ENCODE peak calls at places on chromosomes 12 and 14, in eight cellular contexts. One of them, this sample, is unnamed.

GRCh38 chr14:54251356-54251755 is 145.5 kb upstream of the CDKN3 start:
- DNase-seq in neural progenitor cell: no peak
- DNase-seq in SK-N-SH: no peak
- DNase-seq in hepatocyte: peak; percentile 11
- DNase-seq in GM23338: no peak
- DNase-seq in HCT116: no peak
- DNase-seq in MM.1S: no peak
- DNase-seq in PC-3: peak; percentile 95
- DNase-seq in this sample: no peak

GRCh38 chr12:84804691-84805473 is 107.7 kb downstream of the SLC6A15 start:
- DNase-seq in neural progenitor cell: no peak
- DNase-seq in hepatocyte: no peak
- DNase-seq in PC-3: no peak
- DNase-seq in SK-N-SH: no peak
- DNase-seq in MM.1S: no peak
- DNase-seq in GM23338: peak; percentile 5
- DNase-seq in HCT116: no peak
- DNase-seq in this sample: no peak

GRCh38 chr12:12022306-12022931 is 48.3 kb upstream of the BCL2L14 start:
- DNase-seq in GM23338: no peak
- DNase-seq in PC-3: no peak
- DNase-seq in hepatocyte: no peak
- DNase-seq in neural progenitor cell: no peak
- DNase-seq in HCT116: no peak
- DNase-seq in SK-N-SH: no peak
- DNase-seq in MM.1S: no peak
- DNase-seq in this sample: no peak

GRCh38 chr12:3030821-3031415 is 46.3 kb upstream of the TSPAN9 start:
- DNase-seq in hepatocyte: no peak
- DNase-seq in neural progenitor cell: no peak
- DNase-seq in GM23338: no peak
- DNase-seq in HCT116: no peak
- DNase-seq in PC-3: no peak
- DNase-seq in MM.1S: no peak
- DNase-seq in SK-N-SH: no peak
- DNase-seq in this sample: no peak

GRCh38 chr12:42140901-42141300 is 3.8 kb downstream of the GXYLT1 start:
- DNase-seq in HCT116: no peak
- DNase-seq in PC-3: peak; percentile 62
- DNase-seq in hepatocyte: peak; percentile 43
- DNase-seq in neural progenitor cell: peak; percentile 25
- DNase-seq in MM.1S: no peak
- DNase-seq in SK-N-SH: no peak
- DNase-seq in GM23338: no peak
- DNase-seq in this sample: no peak

GRCh38 chr12:19131020-19131431 is 1.5 kb downstream of the PLEKHA5 start:
- DNase-seq in HCT116: peak; percentile 6
- DNase-seq in hepatocyte: peak; percentile 47
- DNase-seq in neural progenitor cell: peak; percentile 64
- DNase-seq in PC-3: peak; percentile 74
- DNase-seq in GM23338: peak; percentile 62
- DNase-seq in SK-N-SH: peak; percentile 35
- DNase-seq in MM.1S: no peak
- DNase-seq in this sample: no peak

GRCh38 chr12:16171348-16171747 is 106.1 kb downstream of the SLC15A5 start:
- DNase-seq in PC-3: no peak
- DNase-seq in GM23338: no peak
- DNase-seq in HCT116: no peak
- DNase-seq in neural progenitor cell: no peak
- DNase-seq in SK-N-SH: no peak
- DNase-seq in hepatocyte: no peak
- DNase-seq in MM.1S: no peak
- DNase-seq in this sample: no peak

GRCh38 chr14:62409909-62410308 is 635.3 kb downstream of the KCNH5 start:
- DNase-seq in GM23338: no peak
- DNase-seq in PC-3: peak; percentile 18
- DNase-seq in MM.1S: no peak
- DNase-seq in SK-N-SH: no peak
- DNase-seq in HCT116: no peak
- DNase-seq in hepatocyte: peak; percentile 13
- DNase-seq in neural progenitor cell: no peak
- DNase-seq in this sample: no peak

GRCh38 chr12:117092886-117093285 is 6.3 kb downstream of the TESC start:
- DNase-seq in SK-N-SH: no peak
- DNase-seq in GM23338: no peak
- DNase-seq in hepatocyte: no peak
- DNase-seq in neural progenitor cell: no peak
- DNase-seq in PC-3: no peak
- DNase-seq in HCT116: no peak
- DNase-seq in MM.1S: no peak
- DNase-seq in this sample: no peak

GRCh38 chr12:125249932-125250331 is 184.7 kb downstream of the AACS start:
- DNase-seq in GM23338: no peak
- DNase-seq in PC-3: no peak
- DNase-seq in MM.1S: no peak
- DNase-seq in neural progenitor cell: no peak
- DNase-seq in SK-N-SH: no peak
- DNase-seq in HCT116: no peak
- DNase-seq in hepatocyte: no peak
- DNase-seq in this sample: peak; percentile 69

GRCh38 chr12:118714051-118714460 is 267.3 kb upstream of the SRRM4 start:
- DNase-seq in neural progenitor cell: peak; percentile 85
- DNase-seq in SK-N-SH: peak; percentile 66
- DNase-seq in GM23338: peak; percentile 93
- DNase-seq in hepatocyte: peak; percentile 57
- DNase-seq in MM.1S: peak; percentile 38
- DNase-seq in PC-3: peak; percentile 43
- DNase-seq in HCT116: peak; percentile 34
- DNase-seq in this sample: peak; percentile 71

GRCh38 chr12:2794736-2795289 is at the start of gene FKBP4:
- DNase-seq in PC-3: peak; percentile 84
- DNase-seq in hepatocyte: peak; percentile 96
- DNase-seq in GM23338: peak; percentile 96
- DNase-seq in MM.1S: peak; percentile 95
- DNase-seq in neural progenitor cell: peak; percentile 92
- DNase-seq in HCT116: peak; percentile 47
- DNase-seq in SK-N-SH: peak; percentile 98
- DNase-seq in this sample: peak; percentile 89

GRCh38 chr14:100363053-100363452 is 39.9 kb downstream of the SLC25A47 start:
- DNase-seq in hepatocyte: no peak
- DNase-seq in neural progenitor cell: no peak
- DNase-seq in HCT116: no peak
- DNase-seq in GM23338: no peak
- DNase-seq in SK-N-SH: no peak
- DNase-seq in MM.1S: no peak
- DNase-seq in PC-3: no peak
- DNase-seq in this sample: no peak
- H3K36me3 ChIP-seq in hepatocyte: no peaks in the 10 kb centered on the region
- H3K36me3 ChIP-seq in neural progenitor cell: peaks cover 17% of the 10 kb centered on the region
- H3K36me3 ChIP-seq in HCT116: peaks cover 20% of the 10 kb centered on the region
- H3K36me3 ChIP-seq in GM23338: peaks cover 62% of the 10 kb centered on the region
- H3K36me3 ChIP-seq in SK-N-SH: peaks cover 76% of the 10 kb centered on the region
- H3K36me3 ChIP-seq in MM.1S: no peaks in the 10 kb centered on the region
- H3K36me3 ChIP-seq in PC-3: peaks cover 35% of the 10 kb centered on the region
- H3K36me3 ChIP-seq in this sample: peaks cover 68% of the 10 kb centered on the region

GRCh38 chr12:22802883-22803640 is 178.1 kb downstream of the ETNK1 start:
- DNase-seq in hepatocyte: no peak
- DNase-seq in SK-N-SH: no peak
- DNase-seq in neural progenitor cell: no peak
- DNase-seq in PC-3: no peak
- DNase-seq in MM.1S: no peak
- DNase-seq in HCT116: no peak
- DNase-seq in GM23338: peak; percentile 36
- DNase-seq in this sample: no peak

GRCh38 chr12:22800332-22800731 is 175.4 kb downstream of the ETNK1 start:
- DNase-seq in GM23338: no peak
- DNase-seq in neural progenitor cell: no peak
- DNase-seq in SK-N-SH: no peak
- DNase-seq in HCT116: no peak
- DNase-seq in hepatocyte: no peak
- DNase-seq in PC-3: no peak
- DNase-seq in MM.1S: no peak
- DNase-seq in this sample: no peak

DNA sequence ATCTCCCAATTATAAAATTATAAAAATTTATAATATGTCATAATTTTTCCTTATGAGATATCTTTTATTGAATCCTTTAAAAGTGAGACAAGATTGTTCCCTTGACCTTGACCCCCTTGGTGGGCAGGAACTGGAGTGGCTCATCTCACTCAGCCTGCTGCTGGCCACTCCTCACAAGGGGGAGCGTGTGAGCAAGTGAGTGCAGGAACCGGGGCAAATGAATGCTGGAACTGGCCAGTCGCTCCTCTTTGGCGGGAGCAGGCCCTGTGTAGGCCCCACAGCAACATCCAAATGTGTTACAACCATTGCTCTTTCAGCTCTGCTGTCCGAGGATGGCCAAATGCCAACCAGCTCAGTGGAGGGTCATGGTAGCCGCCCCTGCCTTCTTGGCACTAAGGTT is 178.8 kb downstream of the ETNK1 start:
- DNase-seq in SK-N-SH: no peak
- DNase-seq in PC-3: no peak
- DNase-seq in MM.1S: no peak
- DNase-seq in neural progenitor cell: no peak
- DNase-seq in HCT116: no peak
- DNase-seq in GM23338: peak; percentile 59
- DNase-seq in hepatocyte: no peak
- DNase-seq in this sample: no peak
- TF ChIP-seq CTCF in SK-N-SH: no peak
- TF ChIP-seq CTCF in PC-3: no peak
- TF ChIP-seq CTCF in MM.1S: no peak
- TF ChIP-seq CTCF in neural progenitor cell: peak; percentile 14
- TF ChIP-seq CTCF in HCT116: peak; percentile 18
- TF ChIP-seq CTCF in GM23338: peak; percentile 41
- TF ChIP-seq CTCF in hepatocyte: no peak
- TF ChIP-seq CTCF in this sample: no peak

DNA sequence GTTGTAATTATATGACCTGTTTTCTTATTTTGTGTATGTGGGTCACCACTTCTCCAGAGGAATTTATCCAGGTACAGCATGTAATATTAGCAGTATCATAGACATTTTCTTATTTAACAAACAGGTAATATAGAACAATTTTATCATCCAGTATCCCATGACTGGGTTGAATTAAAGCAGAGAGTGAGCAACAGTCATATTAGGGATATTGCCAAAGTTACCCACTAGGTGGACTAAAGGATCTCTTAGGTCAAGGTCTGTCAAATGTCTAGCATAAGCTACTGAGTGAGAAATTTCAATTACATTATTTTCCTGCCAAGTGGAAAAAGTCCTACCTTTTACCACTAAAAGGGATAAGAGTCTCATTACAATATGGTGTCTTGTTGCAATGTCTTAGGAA is 62.1 kb upstream of the TRIM9 start:
- DNase-seq in HCT116: peak; percentile 16
- DNase-seq in hepatocyte: peak; percentile 14
- DNase-seq in MM.1S: no peak
- DNase-seq in neural progenitor cell: no peak
- DNase-seq in GM23338: peak; percentile 62
- DNase-seq in PC-3: peak; percentile 75
- DNase-seq in SK-N-SH: peak; percentile 25
- DNase-seq in this sample: peak; percentile 15
- TF ChIP-seq EZH2phosphoT487 in HCT116: no peak
- TF ChIP-seq EZH2phosphoT487 in hepatocyte: no peak
- TF ChIP-seq EZH2phosphoT487 in MM.1S: no peak
- TF ChIP-seq EZH2phosphoT487 in neural progenitor cell: no peak
- TF ChIP-seq EZH2phosphoT487 in GM23338: no peak
- TF ChIP-seq EZH2phosphoT487 in PC-3: no peak
- TF ChIP-seq EZH2phosphoT487 in SK-N-SH: no peak
- TF ChIP-seq EZH2phosphoT487 in this sample: no peak

GRCh38 chr12:48934312-48934706 is 9.0 kb upstream of the FKBP11 start:
- DNase-seq in GM23338: peak; percentile 34
- DNase-seq in MM.1S: peak; percentile 12
- DNase-seq in SK-N-SH: peak; percentile 33
- DNase-seq in HCT116: no peak
- DNase-seq in neural progenitor cell: no peak
- DNase-seq in PC-3: peak; percentile 18
- DNase-seq in hepatocyte: no peak
- DNase-seq in this sample: no peak
- H3K36me3 ChIP-seq in GM23338: peaks cover 21% of the 10 kb centered on the region
- H3K36me3 ChIP-seq in MM.1S: no peaks in the 10 kb centered on the region
- H3K36me3 ChIP-seq in SK-N-SH: peaks cover 57% of the 10 kb centered on the region
- H3K36me3 ChIP-seq in HCT116: peaks cover 49% of the 10 kb centered on the region
- H3K36me3 ChIP-seq in neural progenitor cell: peaks cover 5% of the 10 kb centered on the region
- H3K36me3 ChIP-seq in PC-3: peaks cover 51% of the 10 kb centered on the region
- H3K36me3 ChIP-seq in hepatocyte: no peaks in the 10 kb centered on the region
- H3K36me3 ChIP-seq in this sample: peaks cover 81% of the 10 kb centered on the region

GRCh38 chr14:96512602-96513397 is 10.6 kb downstream of the PAPOLA start:
- DNase-seq in GM23338: peak; percentile 58
- DNase-seq in SK-N-SH: no peak
- DNase-seq in neural progenitor cell: no peak
- DNase-seq in PC-3: no peak
- DNase-seq in hepatocyte: no peak
- DNase-seq in MM.1S: no peak
- DNase-seq in HCT116: no peak
- DNase-seq in this sample: no peak
- TF ChIP-seq CTCF in GM23338: no peak
- TF ChIP-seq CTCF in SK-N-SH: no peak
- TF ChIP-seq CTCF in neural progenitor cell: no peak
- TF ChIP-seq CTCF in PC-3: no peak
- TF ChIP-seq CTCF in hepatocyte: no peak
- TF ChIP-seq CTCF in MM.1S: no peak
- TF ChIP-seq CTCF in HCT116: no peak
- TF ChIP-seq CTCF in this sample: no peak

DNA sequence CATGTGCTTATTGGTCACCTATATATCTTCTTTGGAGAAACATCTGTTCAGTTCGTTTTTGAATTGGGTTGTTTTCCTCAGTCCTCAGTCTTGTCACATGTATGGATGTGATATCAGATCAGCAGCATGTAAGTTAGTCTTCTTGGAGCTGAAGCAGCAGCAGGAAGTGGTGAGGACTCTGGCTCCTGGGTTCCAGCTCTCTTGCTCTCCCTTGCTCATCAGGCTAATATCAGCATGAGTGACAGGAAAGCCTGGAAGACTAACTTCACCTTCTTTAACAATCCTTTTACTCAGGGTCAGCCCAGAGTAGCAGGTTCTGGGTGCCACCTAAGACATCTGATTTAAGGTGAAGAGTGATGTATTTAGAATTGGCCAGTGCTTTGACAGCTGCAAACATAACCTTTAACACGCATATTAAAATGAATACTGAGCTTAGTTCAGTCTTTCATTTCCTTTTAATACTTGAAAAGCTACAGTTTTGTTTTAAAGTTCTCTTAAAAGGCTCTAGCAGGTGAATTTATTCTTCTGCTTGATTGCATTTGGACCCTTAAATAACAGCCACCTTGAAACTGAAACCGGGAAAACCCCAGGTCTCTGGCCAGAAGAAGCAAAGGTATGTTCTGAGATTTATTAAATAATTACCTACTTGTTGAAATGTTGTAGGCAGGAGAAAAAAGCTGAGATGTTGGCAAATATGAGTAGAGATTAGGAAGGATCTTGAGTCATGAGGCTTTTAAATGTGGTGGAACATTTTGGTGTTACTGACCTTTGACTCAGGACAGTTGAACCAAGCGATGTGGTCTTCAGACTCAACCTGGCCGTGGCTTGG is 54.3 kb downstream of the DRAM1 start:
- DNase-seq in GM23338: no peak
- DNase-seq in HCT116: no peak
- DNase-seq in MM.1S: peak; percentile 74
- DNase-seq in SK-N-SH: no peak
- DNase-seq in PC-3: no peak
- DNase-seq in hepatocyte: no peak
- DNase-seq in neural progenitor cell: no peak
- DNase-seq in this sample: peak; percentile 72
- TF ChIP-seq EZH2phosphoT487 in GM23338: no peak
- TF ChIP-seq EZH2phosphoT487 in HCT116: no peak
- TF ChIP-seq EZH2phosphoT487 in MM.1S: no peak
- TF ChIP-seq EZH2phosphoT487 in SK-N-SH: no peak
- TF ChIP-seq EZH2phosphoT487 in PC-3: no peak
- TF ChIP-seq EZH2phosphoT487 in hepatocyte: no peak
- TF ChIP-seq EZH2phosphoT487 in neural progenitor cell: no peak
- TF ChIP-seq EZH2phosphoT487 in this sample: no peak

This sample was measured in OCI-LY7.